ENCODE peak calls at places on chromosomes 3 and 15, in ten cellular contexts. E is IMR-90, A is fibroblast of lung, U is suprapubic skin, T is tibial artery, R is ovary, L is breast epithelium, I is heart left ventricle, K is thyroid gland, M is stomach. J is an unnamed sample.

GRCh38 chr3:130709671-130710070 is 37.0 kb downstream of the PIK3R4 start:
- DNase-seq in A (no peak), I (no peak), R (no peak), L (no peak), E (no peak), U (no peak), K (no peak), M (no peak), T (no peak), J (no peak)

GRCh38 chr3:169350228-169350627 is 313.3 kb downstream of the MECOM start:
- DNase-seq in I (no peak), K (no peak), R (no peak), M (no peak), A (no peak), T (no peak), L (no peak), U (no peak), E (no peak), J (no peak)

GRCh38 chr3:184031187-184031792 is at the start of gene HTR3D:
- DNase-seq in R (no peak), L (no peak), K (peak; percentile 14), E (no peak), I (no peak), M (no peak), A (no peak), U (no peak), T (no peak), J (no peak)

GRCh38 chr3:129383292-129383860 is 45.1 kb downstream of the EFCAB12 start:
- DNase-seq in L (no peak), I (peak; percentile 61), K (peak; percentile 54), A (peak; percentile 70), T (no peak), M (peak; percentile 55), E (peak; percentile 85), U (no peak), R (peak; percentile 63), J (peak; percentile 28)

GRCh38 chr3:170356596-170357175 is 829 bp upstream of the SKIL start:
- DNase-seq in I (peak; percentile 92), R (peak; percentile 87), T (peak; percentile 95), E (peak; percentile 74), L (peak; percentile 69), U (peak; percentile 90), A (peak; percentile 85), M (peak; percentile 87), K (peak; percentile 80), J (peak; percentile 41)

GRCh38 chr3:33544126-33544525 is 103.9 kb upstream of the UBP1 start:
- DNase-seq in U (no peak), I (no peak), T (no peak), A (no peak), M (no peak), K (no peak), R (no peak), L (no peak), E (peak; percentile 37), J (no peak)

GRCh38 chr3:13420051-13420816 is at the start of gene NUP210:
- DNase-seq in T (no peak), R (no peak), M (peak; percentile 64), U (no peak), K (peak; percentile 69), I (no peak), L (no peak), E (no peak), A (no peak), J (peak; percentile 45)

GRCh38 chr15:67807836-67808235 is 17.5 kb upstream of the SKOR1 start:
- DNase-seq in K (no peak), I (no peak), L (peak; percentile 14), R (no peak), T (no peak), U (peak; percentile 14), A (no peak), E (no peak), M (no peak), J (no peak)

GRCh38 chr3:136979684-136980083 is 21.9 kb downstream of the IL20RB start:
- DNase-seq in A (peak; percentile 30), K (no peak), L (no peak), I (no peak), R (no peak), E (peak; percentile 72), T (no peak), M (no peak), U (no peak), J (no peak)

GRCh38 chr15:71705151-71705550 is 105.2 kb upstream of the NR2E3 start:
- DNase-seq in I (no peak), T (no peak), M (no peak), L (no peak), E (peak; percentile 28), A (no peak), U (no peak), R (no peak), K (no peak), J (no peak)

GRCh38 chr3:34174740-34175139 is 376.3 kb downstream of the PDCD6IP start:
- DNase-seq in E (no peak), T (no peak), K (no peak), A (no peak), I (no peak), M (no peak), U (no peak), L (no peak), R (no peak), J (no peak)

GRCh38 chr3:24401090-24401810 is 93.4 kb downstream of the THRB start:
- DNase-seq in I (no peak), M (no peak), U (no peak), E (no peak), R (no peak), A (peak; percentile 36), L (no peak), K (no peak), T (no peak), J (no peak)

GRCh38 chr3:196518999-196519737 is 4.0 kb upstream of the SMCO1 start:
- DNase-seq in M (peak; percentile 67), A (peak; percentile 79), E (peak; percentile 73), L (no peak), R (no peak), I (peak; percentile 59), K (peak; percentile 24), T (peak; percentile 68), U (peak; percentile 76), J (peak; percentile 45)

GRCh38 chr3:37058117-37058516 is 64.8 kb downstream of the MLH1 start:
- DNase-seq in U (no peak), T (no peak), I (no peak), K (no peak), L (no peak), E (no peak), R (no peak), M (no peak), A (no peak), J (no peak)

GRCh38 chr3:131356006-131356405 is 25.6 kb upstream of the NUDT16 start:
- DNase-seq in M (no peak), I (no peak), L (no peak), E (peak; percentile 17), A (no peak), T (no peak), R (no peak), U (no peak), K (no peak), J (no peak)

GRCh38 chr15:49122541-49123062 is 32.8 kb downstream of the COPS2 start:
- DNase-seq in A (no peak), R (no peak), I (no peak), E (no peak), L (no peak), M (no peak), T (no peak), K (no peak), U (no peak), J (no peak)

GRCh38 chr3:50652709-50653108 is 22.0 kb upstream of the DOCK3 start:
- DNase-seq in R (no peak), I (peak; percentile 59), T (no peak), M (peak; percentile 48), K (peak; percentile 27), U (no peak), E (peak; percentile 8), L (no peak), A (peak; percentile 17), J (peak; percentile 23)

GRCh38 chr3:57298041-57298440 is 5.6 kb upstream of the ASB14 start:
- DNase-seq in R (no peak), I (no peak), U (no peak), T (no peak), E (peak; percentile 40), M (peak; percentile 35), L (no peak), A (no peak), K (no peak), J (no peak)
- TF ChIP-seq CTCF in R (no peak), I (no peak), U (no peak), T (no peak), E (no peak), M (no peak), L (no peak), A (no peak), K (no peak), J (no peak)

GRCh38 chr3:108071394-108071793 is 19.4 kb downstream of the CD47 start:
- DNase-seq in T (no peak), A (no peak), R (no peak), L (no peak), K (no peak), U (no peak), M (no peak), E (no peak), I (no peak), J (no peak)

GRCh38 chr3:108076564-108076963 is 14.3 kb downstream of the CD47 start:
- DNase-seq in U (no peak), M (no peak), T (no peak), E (no peak), I (no peak), L (no peak), R (no peak), K (no peak), A (no peak), J (no peak)

GRCh38 chr3:108079043-108079442 is 11.8 kb downstream of the CD47 start:
- DNase-seq in L (no peak), E (no peak), T (no peak), I (no peak), R (no peak), A (no peak), K (no peak), U (no peak), M (no peak), J (no peak)

GRCh38 chr3:108070356-108070755 is 20.5 kb downstream of the CD47 start:
- DNase-seq in A (no peak), I (no peak), E (no peak), R (no peak), T (no peak), M (no peak), K (no peak), L (no peak), U (no peak), J (no peak)

GRCh38 chr3:108073712-108074431 is 17.0 kb downstream of the CD47 start:
- DNase-seq in M (no peak), T (no peak), E (peak; percentile 19), U (no peak), A (no peak), I (no peak), R (no peak), K (no peak), L (no peak), J (no peak)
- H3K27ac ChIP-seq in M (no peak overlapping the region), T (no peak overlapping the region), E (no peak overlapping the region), U (no peak overlapping the region), A (no peak overlapping the region), I (no peak overlapping the region), R (no peak overlapping the region), K (no peak overlapping the region), L (no peak overlapping the region), J (no peak overlapping the region)

GRCh38 chr3:150917941-150918340 is 12.7 kb upstream of the MINDY4B start:
- DNase-seq in R (no peak), M (no peak), I (no peak), T (no peak), U (no peak), A (no peak), E (no peak), K (no peak), L (no peak), J (no peak)
- H3K27me3 ChIP-seq in R (no peaks in the 10 kb centered on the region), M (no peaks in the 10 kb centered on the region), I (no peaks in the 10 kb centered on the region), T (no peaks in the 10 kb centered on the region), U (peaks cover 4% of the 10 kb centered on the region), A (peaks cover 2% of the 10 kb centered on the region), E (peaks cover 10% of the 10 kb centered on the region), K (no peaks in the 10 kb centered on the region), L (no peaks in the 10 kb centered on the region), J (peaks cover 4% of the 10 kb centered on the region)

GRCh38 chr3:38843898-38844297 is 27.9 kb upstream of the SCN10A start:
- DNase-seq in I (no peak), E (peak; percentile 70), A (peak; percentile 77), R (no peak), T (no peak), L (no peak), U (no peak), K (no peak), M (no peak), J (no peak)
- TF ChIP-seq CTCF in I (peak; percentile 40), E (peak; percentile 76), A (peak; percentile 69), R (no peak), T (peak; percentile 15), L (no peak), U (no peak), K (no peak), M (no peak), J (no peak)